ENCODE peak calls at places on chromosomes 11 and 22, in five cellular contexts. Z is CD4-positive, alpha-beta T cell; J is brain pericyte; Q is iPS-NIHi11; H is EH. I is an unnamed sample.
A peak's percentile ranks its signal among the peaks of the same experiment; 100 is the strongest.

GRCh38 chr11:44221486-44221885 is 88.5 kb downstream of the ALX4 start:
- DNase-seq in H (peak; percentile 21), J (no peak), Z (no peak), Q (no peak), I (no peak)

GRCh38 chr11:100574894-100575769 is 112.0 kb upstream of the ARHGAP42 start:
- DNase-seq in H (peak; percentile 57), J (no peak), Q (no peak), Z (no peak), I (no peak)

GRCh38 chr11:16049611-16050010 is 306.7 kb downstream of the SOX6 start:
- DNase-seq in Q (peak; percentile 43), Z (no peak), J (no peak), H (no peak), I (peak; percentile 77)

GRCh38 chr11:69494851-69495250 is 13.4 kb downstream of the LINC01488 start:
- DNase-seq in Z (no peak), J (no peak), H (no peak), Q (no peak), I (no peak)

GRCh38 chr22:44647141-44647540 is 54.9 kb upstream of the PRR5 start:
- DNase-seq in Z (no peak), J (no peak), Q (no peak), H (no peak), I (no peak)

GRCh38 chr11:117193130-117194020 is 5.8 kb upstream of the TAGLN start:
- DNase-seq in Z (no peak), Q (no peak), J (no peak), H (no peak), I (no peak)

GRCh38 chr11:46387919-46388618 is 3.5 kb downstream of the CHRM4 start:
- DNase-seq in J (no peak), H (no peak), Q (no peak), Z (no peak), I (no peak)

GRCh38 chr11:113313601-113314000 is 782 bp upstream of the TTC12 start:
- DNase-seq in J (no peak), H (no peak), Q (no peak), Z (no peak), I (no peak)

GRCh38 chr11:64314805-64315561 is 2.4 kb downstream of the TRMT112 start:
- DNase-seq in J (no peak), H (no peak), Z (no peak), Q (no peak), I (peak; percentile 71)

GRCh38 chr11:40722179-40722795 is 737.2 kb downstream of the LRRC4C start:
- DNase-seq in H (peak; percentile 0), J (no peak), Z (no peak), Q (peak; percentile 50), I (peak; percentile 85)

GRCh38 chr11:63554901-63555218 is 8.3 kb downstream of the PLAAT2 start:
- DNase-seq in H (no peak), J (no peak), Q (no peak), Z (no peak), I (no peak)

GRCh38 chr22:46652930-46653331 is 32.7 kb downstream of the GRAMD4 start:
- DNase-seq in J (no peak), Q (no peak), Z (no peak), H (peak; percentile 36), I (no peak)

GRCh38 chr11:34824425-34824824 is 91.8 kb downstream of the APIP start:
- DNase-seq in H (no peak), Z (no peak), J (no peak), Q (no peak), I (no peak)

GRCh38 chr22:44335903-44336803 is 23.4 kb upstream of the SHISAL1 start:
- DNase-seq in J (no peak), Z (no peak), H (no peak), Q (no peak), I (no peak)

GRCh38 chr22:20131856-20132685 is 467 bp downstream of the ZDHHC8 start:
- DNase-seq in H (peak; percentile 32), Q (peak; percentile 65), Z (no peak), J (no peak), I (no peak)

GRCh38 chr11:5809122-5809519 is 397 bp downstream of the OR52N2 start:
- DNase-seq in Z (no peak), Q (no peak), J (no peak), H (peak; percentile 12), I (no peak)

GRCh38 chr22:37273126-37273845 is 9.0 kb upstream of the CYTH4 start:
- DNase-seq in J (no peak), Z (no peak), H (peak; percentile 91), Q (no peak), I (no peak)

GRCh38 chr11:63462126-63462525 is 28.8 kb downstream of the PLAAT5 start:
- DNase-seq in H (no peak), Q (no peak), Z (no peak), J (no peak), I (no peak)

GRCh38 chr11:75492181-75492820 is 33.4 kb downstream of the GDPD5 start:
- DNase-seq in Z (peak; percentile 57), H (peak; percentile 51), J (no peak), Q (peak; percentile 48), I (peak; percentile 88)

GRCh38 chr22:47382164-47382890 is 619.9 kb downstream of the TBC1D22A start:
- DNase-seq in Q (no peak), J (no peak), Z (no peak), H (no peak), I (no peak)

GRCh38 chr11:122101625-122102291 is 14.3 kb downstream of the BLID start:
- DNase-seq in J (peak; percentile 66), H (peak; percentile 93), Z (no peak), Q (peak; percentile 71), I (peak; percentile 91)

GRCh38 chr22:49323751-49324415 is 503.8 kb downstream of the BRD1 start:
- DNase-seq in J (no peak), Q (no peak), H (no peak), Z (no peak), I (peak; percentile 29)

GRCh38 chr11:11993814-11994213 is 14.6 kb downstream of the DKK3 start:
- DNase-seq in Q (no peak), J (no peak), Z (no peak), H (peak; percentile 97), I (no peak)

GRCh38 chr22:23153994-23154393 is 8.7 kb downstream of the RAB36 start:
- DNase-seq in H (no peak), Z (no peak), Q (no peak), J (no peak), I (no peak)

I was measured in endodermal cell.